ENCODE peak calls at places on chromosomes 1 and 21, in six cellular contexts. U, I, K, Z, F and O are unnamed samples.

GRCh38 chr1:153612111-153612754 is 704 bp downstream of the S100A16 start:
- DNase-seq in Z (no peak), U (no peak), I (no peak), F (peak; percentile 43), K (no peak), O (no peak)

GRCh38 chr1:48671578-48671977 is 105.1 kb downstream of the BEND5 start:
- DNase-seq in K (no peak), U (no peak), I (no peak), F (no peak), Z (no peak), O (no peak)

GRCh38 chr1:163264256-163264655 is 57.5 kb upstream of the NUF2 start:
- DNase-seq in U (no peak), Z (no peak), K (no peak), F (no peak), I (no peak), O (no peak)

GRCh38 chr1:41539416-41539800 is 54.9 kb upstream of the EDN2 start:
- DNase-seq in K (no peak), F (no peak), Z (no peak), U (no peak), I (no peak), O (no peak)

GRCh38 chr1:150065184-150065871 is 2.2 kb upstream of the VPS45 start:
- DNase-seq in I (peak; percentile 54), Z (no peak), F (no peak), U (no peak), K (no peak), O (peak; percentile 60)

GRCh38 chr1:166164995-166165660 is 1.7 kb downstream of the FAM78B start:
- DNase-seq in Z (peak; percentile 45), U (peak; percentile 54), F (peak; percentile 76), K (peak; percentile 15), I (peak; percentile 32), O (peak; percentile 88)

GRCh38 chr1:214044438-214045214 is 56.9 kb downstream of the PROX1 start:
- DNase-seq in U (no peak), F (no peak), Z (peak; percentile 51), I (no peak), K (no peak), O (no peak)

GRCh38 chr1:26132128-26132824 is 20.7 kb downstream of the PDIK1L start:
- DNase-seq in F (no peak), Z (peak; percentile 8), U (no peak), K (no peak), I (no peak), O (no peak)

GRCh38 chr1:151991663-151992344 is 1.9 kb downstream of the S100A10 start:
- DNase-seq in F (no peak), K (no peak), U (no peak), I (no peak), Z (no peak), O (no peak)

GRCh38 chr21:42565886-42566523 is 52.4 kb downstream of the SLC37A1 start:
- DNase-seq in F (peak; percentile 4), I (no peak), Z (peak; percentile 5), K (no peak), U (no peak), O (no peak)

GRCh38 chr1:207309775-207310273 is 11.7 kb upstream of the CD55 start:
- DNase-seq in F (peak; percentile 36), Z (peak; percentile 37), I (peak; percentile 87), U (no peak), K (no peak), O (peak; percentile 37)

GRCh38 chr1:208045410-208046252 is 134.7 kb upstream of the CD34 start:
- DNase-seq in Z (peak; percentile 63), K (no peak), F (no peak), I (no peak), U (no peak), O (no peak)

GRCh38 chr1:170805957-170806662 is 129.2 kb upstream of the MROH9 start:
- DNase-seq in F (no peak), I (no peak), K (no peak), U (no peak), Z (peak; percentile 13), O (peak; percentile 21)

GRCh38 chr1:50529510-50529909 is 106.3 kb upstream of the DMRTA2 start:
- DNase-seq in F (no peak), I (no peak), K (no peak), Z (no peak), U (no peak), O (no peak)

GRCh38 chr1:85374160-85374559 is 90.8 kb downstream of the DDAH1 start:
- DNase-seq in F (no peak), K (no peak), Z (peak; percentile 32), I (peak; percentile 82), U (no peak), O (peak; percentile 54)

GRCh38 chr1:115642168-115643072 is 650 bp downstream of the VANGL1 start:
- DNase-seq in Z (peak; percentile 60), I (peak; percentile 64), F (peak; percentile 61), U (peak; percentile 52), K (no peak), O (peak; percentile 36)

GRCh38 chr21:44092201-44092600 is 15.0 kb upstream of the PWP2 start:
- DNase-seq in U (no peak), K (no peak), Z (no peak), F (peak; percentile 14), I (no peak), O (no peak)

GRCh38 chr1:180286417-180286816 is 56.4 kb downstream of the LHX4 start:
- DNase-seq in U (no peak), I (no peak), K (no peak), Z (no peak), F (no peak), O (no peak)

GRCh38 chr1:47780469-47780995 is 216.7 kb downstream of the TRABD2B start:
- DNase-seq in Z (no peak), F (no peak), U (no peak), K (no peak), I (no peak), O (no peak)

GRCh38 chr1:6243993-6244392 is at the start of gene HES3:
- DNase-seq in Z (no peak), I (no peak), K (no peak), F (no peak), U (no peak), O (no peak)

GRCh38 chr21:33047231-33047630 is 21.5 kb downstream of the OLIG2 start:
- DNase-seq in U (no peak), I (no peak), Z (no peak), K (no peak), F (no peak), O (no peak)

GRCh38 chr1:219236933-219237610 is 63.4 kb downstream of the LYPLAL1 start:
- DNase-seq in F (no peak), K (no peak), I (no peak), U (no peak), Z (no peak), O (no peak)

GRCh38 chr1:41331546-41331917 is 29.7 kb upstream of the FOXO6 start:
- DNase-seq in K (no peak), U (no peak), I (no peak), Z (no peak), F (no peak), O (no peak)

DNA sequence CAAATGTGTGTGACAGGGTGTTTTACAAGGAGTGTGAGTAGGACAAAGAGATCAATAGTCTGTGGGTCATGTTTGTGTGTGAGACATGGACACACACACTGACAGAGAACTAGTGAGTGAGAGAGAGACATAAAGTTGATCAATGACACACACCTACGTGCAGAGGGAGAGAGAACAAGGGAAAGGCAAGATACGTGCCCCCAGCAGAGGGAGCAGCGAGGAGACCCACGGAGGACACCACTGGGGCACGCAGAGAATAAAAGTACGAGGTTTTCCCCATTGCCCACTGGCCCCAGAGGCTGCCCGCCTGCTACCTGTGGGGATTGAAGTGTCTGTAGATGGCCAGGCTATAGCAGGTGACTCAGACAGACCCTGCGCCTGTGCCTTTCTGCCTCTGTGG is 130.2 kb upstream of the CSF3R start:
- DNase-seq in Z (no peak), K (no peak), U (no peak), F (peak; percentile 19), I (no peak), O (no peak)
- TF ChIP-seq CTCF in Z (no peak), K (no peak), U (no peak), F (no peak), I (no peak), O (peak; percentile 10)

GRCh38 chr1:212242288-212242984 is 42.8 kb upstream of the PPP2R5A start:
- DNase-seq in U (no peak), I (no peak), K (no peak), F (no peak), Z (no peak), O (no peak)
- H3K27ac ChIP-seq in U (peak overlapping the region; percentile 74), I (no peak overlapping the region), K (peak overlapping the region; percentile 68), F (no peak overlapping the region), Z (no peak overlapping the region), O (no peak overlapping the region)

GRCh38 chr21:28237661-28238060 is 755.0 kb downstream of the LTN1 start:
- DNase-seq in U (no peak), F (no peak), Z (no peak), K (no peak), I (no peak), O (no peak)

GRCh38 chr21:28239345-28239744 is 753.3 kb downstream of the LTN1 start:
- DNase-seq in F (peak; percentile 53), Z (no peak), U (peak; percentile 24), K (no peak), I (no peak), O (peak; percentile 33)

GRCh38 chr21:28230559-28230958 is 762.1 kb downstream of the LTN1 start:
- DNase-seq in Z (no peak), F (no peak), K (no peak), I (peak; percentile 48), U (no peak), O (no peak)

GRCh38 chr21:28233536-28234220 is 759.0 kb downstream of the LTN1 start:
- DNase-seq in Z (no peak), F (no peak), K (no peak), U (no peak), I (no peak), O (no peak)

GRCh38 chr21:28235169-28235892 is 757.3 kb downstream of the LTN1 start:
- DNase-seq in Z (no peak), F (peak; percentile 19), I (no peak), U (peak; percentile 5), K (no peak), O (peak; percentile 63)
- TF ChIP-seq CTCF in Z (no peak), F (no peak), I (peak; percentile 34), U (peak; percentile 8), K (no peak), O (peak; percentile 42)

DNA sequence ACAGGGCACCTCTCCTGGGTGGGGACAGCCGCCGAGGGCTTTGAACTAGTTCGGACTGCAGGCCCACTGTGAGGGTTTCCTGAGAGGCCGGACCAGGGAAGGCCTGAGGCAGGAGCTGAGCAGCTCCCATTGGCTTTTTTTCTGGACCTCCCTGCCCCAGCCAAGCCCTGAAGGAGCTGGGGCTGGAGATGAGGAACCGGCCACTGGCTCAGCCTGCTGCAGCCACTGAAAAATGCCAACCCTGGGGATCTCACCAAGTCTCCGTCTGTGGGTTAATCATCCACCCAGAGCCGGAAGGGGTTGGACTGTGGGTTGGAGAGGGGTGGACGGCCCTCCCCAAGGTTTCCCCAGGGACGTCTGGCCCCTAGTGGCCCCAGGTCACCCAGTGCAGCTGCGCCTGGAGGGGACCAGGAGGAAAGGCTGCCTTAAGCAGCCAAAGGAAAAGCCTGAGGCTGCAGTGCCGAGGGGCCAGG is 2.5 kb downstream of the VWA1 start:
- DNase-seq in Z (peak; percentile 91), I (no peak), K (no peak), U (no peak), F (no peak), O (no peak)
- H3K27ac ChIP-seq in Z (peak overlapping the region; percentile 78), I (no peak overlapping the region), K (peak overlapping the region; percentile 89), U (no peak overlapping the region), F (no peak overlapping the region), O (no peak overlapping the region)

DNA sequence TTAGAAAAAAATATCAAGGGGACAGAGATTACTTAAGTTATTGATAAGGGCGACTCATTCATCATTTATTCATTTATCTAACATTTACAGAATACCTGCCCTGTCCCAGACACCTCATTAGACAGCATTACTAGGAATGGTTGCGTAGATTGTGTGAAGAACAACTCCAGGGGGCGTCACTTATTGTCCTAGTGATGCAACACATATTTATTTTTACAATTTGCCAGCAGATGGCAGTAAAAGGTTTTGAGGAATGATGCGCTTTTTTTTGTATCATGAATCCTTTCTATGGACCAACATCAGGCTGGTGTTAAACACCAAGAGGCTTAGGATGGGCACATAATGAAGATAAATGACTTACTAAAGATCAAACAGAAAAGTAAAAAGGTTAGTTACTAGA is 5.5 kb downstream of the NCAM2 start:
- DNase-seq in K (no peak), F (no peak), U (no peak), Z (no peak), I (peak; percentile 11), O (peak; percentile 49)
- TF ChIP-seq CTCF in K (no peak), F (no peak), U (peak; percentile 9), Z (no peak), I (peak; percentile 54), O (peak; percentile 52)